ENCODE peak calls at places on chromosomes 4 and X, in eight cellular contexts. B is occipital lobe, T is WTC11, N is erythroblast, X is GM12865, E is fibroblast of mammary gland, H is GM10248, I is epithelial cell of esophagus. U is an unnamed sample.

GRCh38 chr4:87078987-87079469 is 141.4 kb downstream of the KLHL8 start:
- DNase-seq in N (no peak), X (no peak), H (no peak), I (peak), E (peak), T (no peak), B (peak), U (no peak)

GRCh38 chr4:74475946-74476345 is 31.0 kb downstream of the AREG start:
- DNase-seq in N (no peak), E (no peak), B (no peak), T (no peak), X (no peak), H (no peak), I (no peak), U (no peak)

GRCh38 chr4:154189346-154189745 is 302.3 kb downstream of the DCHS2 start:
- DNase-seq in B (no peak), X (no peak), H (no peak), N (no peak), T (no peak), E (peak), I (no peak), U (no peak)

GRCh38 chrX:15619053-15619772 is 18.5 kb upstream of the ACE2 start:
- DNase-seq in E (peak), X (no peak), H (no peak), T (no peak), I (peak), B (no peak), N (no peak), U (no peak)

GRCh38 chr4:18684932-18685331 is 663.4 kb upstream of the LCORL start:
- DNase-seq in X (no peak), T (no peak), B (no peak), H (no peak), N (no peak), I (peak), E (no peak), U (no peak)

GRCh38 chr4:71570492-71570891 is 213.4 kb downstream of the GC start:
- DNase-seq in H (no peak), I (no peak), B (no peak), N (no peak), E (no peak), X (no peak), T (no peak), U (no peak)

GRCh38 chr4:107666134-107666533 is 53.9 kb downstream of the PAPSS1 start:
- DNase-seq in X (no peak), I (peak), B (no peak), N (peak), H (no peak), E (peak), T (no peak), U (no peak)

GRCh38 chr4:105992641-105993305 is 97.5 kb downstream of the NPNT start:
- DNase-seq in B (no peak), I (peak), N (no peak), T (no peak), E (peak), X (no peak), H (no peak), U (no peak)

GRCh38 chrX:78329486-78329885 is 2.1 kb upstream of the CYSLTR1 start:
- DNase-seq in N (no peak), B (no peak), I (peak), X (peak), T (no peak), H (no peak), E (no peak), U (no peak)

GRCh38 chr4:9971711-9972110 is 49.6 kb downstream of the SLC2A9 start:
- DNase-seq in N (no peak), I (no peak), T (no peak), B (no peak), E (no peak), H (no peak), X (no peak), U (no peak)

GRCh38 chr4:78951862-78952472 is 12.7 kb upstream of the PAQR3 start:
- DNase-seq in H (peak), T (no peak), E (peak), X (peak), I (peak), N (peak), B (no peak), U (no peak)

GRCh38 chrX:40809210-40809609 is 73.9 kb upstream of the MED14 start:
- DNase-seq in E (peak), N (no peak), I (peak), X (no peak), H (no peak), B (no peak), T (no peak), U (no peak)

GRCh38 chr4:141473026-141473540 is 163.3 kb upstream of the IL15 start:
- DNase-seq in E (no peak), T (no peak), X (no peak), I (no peak), N (no peak), B (no peak), H (no peak), U (no peak)

GRCh38 chrX:110145854-110146253 is 142.9 kb downstream of the TMEM164 start:
- DNase-seq in H (peak), N (peak), B (peak), I (peak), E (peak), T (peak), X (peak), U (no peak)

GRCh38 chr4:147481577-147482109 is 746 bp downstream of the EDNRA start:
- DNase-seq in I (no peak), H (no peak), X (peak), N (no peak), T (peak), E (no peak), B (no peak), U (no peak)

GRCh38 chr4:75708218-75708691 is 16.1 kb upstream of the USO1 start:
- DNase-seq in I (no peak), B (no peak), X (peak), H (peak), E (no peak), N (peak), T (peak), U (no peak)

GRCh38 chr4:121950680-121951569 is 935 bp downstream of the TRPC3 start:
- DNase-seq in I (peak), E (no peak), H (peak), T (peak), N (peak), X (peak), B (no peak), U (no peak)

GRCh38 chr4:74094227-74094626 is 4.8 kb downstream of the CXCL2 start:
- DNase-seq in H (no peak), T (no peak), X (no peak), N (no peak), B (no peak), E (no peak), I (no peak), U (no peak)

GRCh38 chrX:76148011-76148665 is 24.7 kb upstream of the PBDC1 start:
- DNase-seq in B (no peak), I (peak), H (no peak), X (peak), N (peak), E (peak), T (no peak), U (no peak)

GRCh38 chr4:156786713-156787112 is 184.9 kb downstream of the PDGFC start:
- DNase-seq in B (no peak), T (no peak), X (no peak), H (no peak), N (no peak), E (no peak), I (no peak), U (no peak)

GRCh38 chr4:1502976-1503375 is 96.7 kb upstream of the NKX1-1 start:
- DNase-seq in H (no peak), B (no peak), X (no peak), N (no peak), E (no peak), I (no peak), T (peak), U (no peak)

GRCh38 chrX:23959781-23960180 is 52.0 kb downstream of the CXorf58 start:
- DNase-seq in T (no peak), B (no peak), N (no peak), E (no peak), I (no peak), H (no peak), X (no peak), U (no peak)

GRCh38 chr4:16048639-16049448 is 35.0 kb downstream of the PROM1 start:
- DNase-seq in H (no peak), T (no peak), B (no peak), X (no peak), N (no peak), E (no peak), I (no peak), U (no peak)

GRCh38 chr4:1984406-1985191 is 24.2 kb downstream of the NELFA start:
- DNase-seq in H (no peak), E (no peak), T (no peak), N (no peak), X (no peak), B (no peak), I (peak), U (no peak)

GRCh38 chrX:74422576-74423288 is 1.4 kb downstream of the SLC16A2 start:
- DNase-seq in X (peak), T (peak), H (peak), I (peak), N (no peak), B (peak), E (peak), U (no peak)

GRCh38 chrX:12974217-12974796 is 603 bp upstream of the TMSB4X start:
- DNase-seq in E (peak), X (peak), I (peak), T (peak), N (peak), B (peak), H (peak), U (peak)

GRCh38 chr4:82753238-82753637 is 45.4 kb downstream of the SCD5 start:
- DNase-seq in E (no peak), N (no peak), T (no peak), X (peak), B (no peak), H (no peak), I (peak), U (no peak)

GRCh38 chr4:24775750-24776149 is 19.6 kb upstream of the SOD3 start:
- DNase-seq in B (no peak), I (no peak), T (no peak), H (no peak), X (no peak), E (no peak), N (no peak), U (no peak)

GRCh38 chr4:173074501-173074946 is 94.1 kb upstream of the GALNT7 start:
- DNase-seq in X (peak), H (no peak), N (no peak), I (peak), E (peak), B (no peak), T (peak), U (no peak)

GRCh38 chrX:105610401-105610800 is 211.9 kb upstream of the NRK start:
- DNase-seq in T (no peak), E (peak), N (no peak), I (peak), X (no peak), H (no peak), B (no peak), U (no peak)